ENCODE peak calls at places on chromosomes 11 and 22, in four cellular contexts. U, T, Q and S are unnamed samples. For H3K9me3, the result is how much of the 10 kb centered on the place peaks cover.

GRCh38 chr11:115334932-115335788 is 169.1 kb downstream of the CADM1 start:
- DNase-seq in U (no peak), T (no peak), Q (no peak), S (no peak)

GRCh38 chr11:94675788-94676187 is 92.4 kb upstream of the AMOTL1 start:
- DNase-seq in U (no peak), T (no peak), Q (no peak), S (no peak)

GRCh38 chr11:116232364-116232801 is 540.4 kb downstream of the BUD13 start:
- DNase-seq in U (no peak), T (no peak), Q (no peak), S (no peak)

GRCh38 chr11:110373061-110373702 is 56.6 kb upstream of the FDX1 start:
- DNase-seq in U (no peak), T (no peak), Q (no peak), S (no peak)

GRCh38 chr11:105000797-105001196 is 22.2 kb downstream of the CASP5 start:
- DNase-seq in U (no peak), T (peak), Q (no peak), S (peak)

GRCh38 chr22:19687561-19688300 is 26.6 kb upstream of the SEPTIN5 start:
- DNase-seq in U (peak), T (no peak), Q (no peak), S (no peak)

GRCh38 chr11:120863359-120863758 is 160.5 kb upstream of the TBCEL start:
- DNase-seq in U (no peak), T (no peak), Q (no peak), S (no peak)

GRCh38 chr11:67347964-67348749 is 5.2 kb downstream of the POLD4 start:
- DNase-seq in U (no peak), T (no peak), Q (no peak), S (no peak)

GRCh38 chr11:65651589-65652510 is 10.9 kb downstream of the RELA start:
- DNase-seq in U (no peak), T (no peak), Q (no peak), S (peak)

GRCh38 chr11:33329705-33330329 is 72.6 kb downstream of the HIPK3 start:
- DNase-seq in U (no peak), T (peak), Q (no peak), S (no peak)

GRCh38 chr11:71117311-71117710 is 135.1 kb downstream of the SHANK2 start:
- DNase-seq in U (no peak), T (no peak), Q (peak), S (no peak)

GRCh38 chr11:111691731-111692130 is 74.5 kb downstream of the PPP2R1B start:
- DNase-seq in U (no peak), T (no peak), Q (no peak), S (no peak)
- H3K9me3 ChIP-seq in U (under half), T (under half), Q (under half), S (under half)

DNA sequence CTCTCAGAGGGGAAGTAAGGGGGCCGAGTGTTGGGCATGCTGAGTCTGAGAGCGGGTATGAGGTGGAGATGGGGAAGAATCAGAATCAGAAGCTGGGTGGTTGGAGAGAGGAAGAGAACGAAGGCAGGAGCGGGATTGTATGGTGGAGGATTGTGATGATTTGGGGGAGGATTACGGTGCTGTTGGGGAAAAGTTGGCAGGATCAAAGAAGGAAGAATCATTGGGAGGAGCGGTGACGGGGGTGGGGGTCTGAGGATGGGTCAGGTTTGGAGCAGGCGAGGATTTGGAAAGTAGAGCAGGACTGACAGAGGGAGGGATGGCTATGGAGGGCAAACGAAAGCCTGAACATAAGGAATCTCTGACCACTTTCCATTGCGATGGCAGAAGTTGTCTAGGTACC is 22.1 kb downstream of the ZNF195 start:
- DNase-seq in U (no peak), T (no peak), Q (no peak), S (no peak)
- H3K9me3 ChIP-seq in U (half or more), T (half or more), Q (half or more), S (under half)

GRCh38 chr22:49214976-49215375 is 612.7 kb downstream of the BRD1 start:
- DNase-seq in U (no peak), T (no peak), Q (peak), S (no peak)
- H3K9me3 ChIP-seq in U (under half), T (under half), Q (under half), S (under half)

GRCh38 chr11:58864335-58864734 is 19.8 kb upstream of the GLYATL2 start:
- DNase-seq in U (no peak), T (no peak), Q (no peak), S (no peak)

GRCh38 chr11:58861533-58861932 is 17.0 kb upstream of the GLYATL2 start:
- DNase-seq in U (no peak), T (no peak), Q (no peak), S (no peak)

GRCh38 chr11:58866788-58867187 is 22.3 kb upstream of the GLYATL2 start:
- DNase-seq in U (no peak), T (no peak), Q (no peak), S (no peak)

GRCh38 chr11:58867556-58867955 is 23.1 kb upstream of the GLYATL2 start:
- DNase-seq in U (no peak), T (no peak), Q (no peak), S (no peak)

GRCh38 chr11:58863697-58864096 is 19.2 kb upstream of the GLYATL2 start:
- DNase-seq in U (no peak), T (no peak), Q (no peak), S (no peak)
- H3K9me3 ChIP-seq in U (under half), T (under half), Q (under half), S (under half)

GRCh38 chr22:48545976-48546375 is 1281.7 kb downstream of the BRD1 start:
- DNase-seq in U (peak), T (no peak), Q (no peak), S (no peak)

GRCh38 chr22:48536691-48537591 is 1290.7 kb downstream of the BRD1 start:
- DNase-seq in U (peak), T (no peak), Q (no peak), S (peak)

GRCh38 chr22:48539261-48539660 is 1288.4 kb downstream of the BRD1 start:
- DNase-seq in U (no peak), T (no peak), Q (no peak), S (no peak)

GRCh38 chr22:48538291-48538820 is 1289.3 kb downstream of the BRD1 start:
- DNase-seq in U (peak), T (no peak), Q (no peak), S (no peak)

DNA sequence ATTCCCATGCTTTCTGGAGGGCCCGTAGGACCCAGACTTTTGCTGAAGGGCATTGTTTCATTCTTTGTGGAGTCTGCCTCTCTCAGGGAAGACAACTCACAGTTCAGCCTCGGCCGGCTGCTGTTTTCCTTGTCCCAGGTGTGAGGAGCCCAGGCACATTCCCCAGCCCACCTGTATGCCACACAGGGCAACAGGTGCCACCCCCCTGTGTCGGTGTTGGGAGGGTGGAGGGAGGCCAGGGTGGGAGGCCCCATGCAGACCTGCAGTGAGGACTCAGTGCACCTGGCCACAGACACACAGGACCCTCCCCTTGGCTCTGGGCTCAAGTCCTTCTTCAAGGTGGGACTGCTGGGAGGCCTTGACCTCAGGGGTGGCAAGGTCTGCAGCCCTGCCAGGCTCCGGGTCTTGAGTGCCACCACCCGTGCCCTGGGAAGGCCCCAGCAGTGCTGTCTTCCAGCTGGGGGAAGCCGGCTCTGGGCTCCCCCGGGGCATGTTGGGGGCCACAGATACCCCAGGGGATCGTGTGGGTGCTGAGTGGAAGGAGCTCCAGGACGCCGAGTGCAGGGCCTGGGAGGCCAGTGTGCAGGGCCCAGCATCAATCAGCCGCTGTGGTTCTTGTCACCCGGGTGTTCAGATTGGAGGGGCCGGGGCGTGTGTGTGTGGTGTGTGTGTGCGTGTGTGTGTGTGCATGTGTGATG is 1286.1 kb downstream of the BRD1 start:
- DNase-seq in U (peak), T (no peak), Q (no peak), S (no peak)
- H3K9me3 ChIP-seq in U (under half), T (under half), Q (under half), S (under half)

GRCh38 chr22:45230026-45230845 is 10.5 kb downstream of the KIAA0930 start:
- DNase-seq in U (no peak), T (no peak), Q (no peak), S (no peak)
- H3K9me3 ChIP-seq in U (under half), T (under half), Q (under half), S (under half)

GRCh38 chr11:60563553-60564235 is 48.5 kb downstream of the MS4A13 start:
- DNase-seq in U (no peak), T (no peak), Q (no peak), S (no peak)

GRCh38 chr11:60570970-60571369 is 55.8 kb downstream of the MS4A13 start:
- DNase-seq in U (no peak), T (no peak), Q (no peak), S (no peak)

GRCh38 chr11:60561254-60561653 is 46.1 kb downstream of the MS4A13 start:
- DNase-seq in U (no peak), T (no peak), Q (no peak), S (no peak)

DNA sequence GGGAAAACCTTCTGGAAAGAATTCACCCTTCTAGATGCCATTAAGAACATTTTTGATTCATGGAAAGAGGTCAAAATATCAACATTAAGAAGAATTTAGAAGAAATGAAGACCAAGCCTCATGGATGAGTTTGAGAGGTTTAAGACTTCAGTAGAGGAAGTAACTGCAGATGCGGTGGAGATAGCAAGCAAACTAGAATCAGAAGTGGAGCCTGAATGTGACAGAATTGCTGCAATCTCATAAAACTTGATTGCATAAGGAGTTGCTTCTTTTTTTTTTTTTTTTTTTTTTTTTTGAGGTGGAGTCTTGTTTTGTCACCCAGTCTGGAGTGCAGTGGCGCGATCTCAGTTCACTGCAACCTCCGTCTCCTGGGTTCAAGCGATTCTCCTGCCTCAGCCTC is 51.6 kb downstream of the MS4A13 start:
- DNase-seq in U (no peak), T (no peak), Q (no peak), S (no peak)
- H3K9me3 ChIP-seq in U (under half), T (under half), Q (under half), S (under half)

GRCh38 chr22:48896766-48897637 is 930.7 kb downstream of the BRD1 start:
- DNase-seq in U (no peak), T (no peak), Q (no peak), S (no peak)

GRCh38 chr22:48894064-48894671 is 933.5 kb downstream of the BRD1 start:
- DNase-seq in U (no peak), T (no peak), Q (peak), S (peak)

GRCh38 chr22:48894804-48895250 is 932.8 kb downstream of the BRD1 start:
- DNase-seq in U (no peak), T (no peak), Q (peak), S (no peak)

GRCh38 chr22:48895831-48896765 is 931.6 kb downstream of the BRD1 start:
- DNase-seq in U (no peak), T (no peak), Q (peak), S (no peak)

GRCh38 chr22:48895341-48895740 is 932.3 kb downstream of the BRD1 start:
- DNase-seq in U (no peak), T (no peak), Q (no peak), S (no peak)
- H3K9me3 ChIP-seq in U (under half), T (under half), Q (under half), S (under half)

DNA sequence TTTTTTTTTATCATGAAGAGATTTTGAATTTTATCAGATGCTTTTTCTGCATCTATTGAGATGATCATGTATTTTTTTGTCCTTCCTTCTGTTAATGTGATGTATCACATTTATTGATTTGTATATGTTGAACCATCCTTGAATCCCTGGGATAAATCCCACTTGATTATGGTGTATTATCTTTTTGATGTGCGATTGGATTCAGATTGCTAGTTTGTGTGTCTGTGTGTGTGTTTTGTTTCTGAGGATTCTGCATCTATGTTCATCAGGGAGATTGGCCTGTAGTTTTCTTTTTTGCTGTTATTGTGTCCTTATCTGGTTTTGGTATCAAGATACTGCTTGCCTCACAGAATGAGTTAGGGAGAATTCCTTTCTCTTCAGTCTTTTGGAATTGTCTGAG is 52.6 kb downstream of the KCNQ1OT1 start:
- DNase-seq in U (no peak), T (no peak), Q (no peak), S (no peak)
- H3K9me3 ChIP-seq in U (half or more), T (half or more), Q (half or more), S (under half)